ENCODE peak calls at places on chromosomes 16 and 17, in five cellular contexts. One of them, this sample, is unnamed.

GRCh38 chr16:55711959-55712876 is 56.4 kb downstream of the SLC6A2 start:
- DNase-seq in thoracic aorta: no peak
- DNase-seq in A673: peak
- DNase-seq in heart right ventricle: peak
- DNase-seq in psoas muscle: peak
- DNase-seq in this sample: no peak

GRCh38 chr17:59627770-59628171 is 8.1 kb downstream of the CLTC start:
- DNase-seq in thoracic aorta: no peak
- DNase-seq in psoas muscle: no peak
- DNase-seq in A673: no peak
- DNase-seq in heart right ventricle: no peak
- DNase-seq in this sample: no peak

GRCh38 chr16:23689442-23690187 is 10.9 kb downstream of the PLK1 start:
- DNase-seq in A673: no peak
- DNase-seq in heart right ventricle: no peak
- DNase-seq in thoracic aorta: no peak
- DNase-seq in psoas muscle: no peak
- DNase-seq in this sample: no peak

GRCh38 chr16:53809088-53809951 is 105.4 kb downstream of the FTO start:
- DNase-seq in A673: peak
- DNase-seq in psoas muscle: no peak
- DNase-seq in heart right ventricle: no peak
- DNase-seq in thoracic aorta: no peak
- DNase-seq in this sample: no peak

GRCh38 chr17:43940630-43941029 is 1.6 kb downstream of the PPY start:
- DNase-seq in thoracic aorta: no peak
- DNase-seq in psoas muscle: no peak
- DNase-seq in heart right ventricle: no peak
- DNase-seq in A673: peak
- DNase-seq in this sample: no peak

GRCh38 chr16:24070851-24071250 is 185.3 kb upstream of the CACNG3 start:
- DNase-seq in A673: peak
- DNase-seq in thoracic aorta: no peak
- DNase-seq in heart right ventricle: no peak
- DNase-seq in psoas muscle: no peak
- DNase-seq in this sample: no peak

GRCh38 chr17:79919862-79920720 is 80.9 kb upstream of the CBX4 start:
- DNase-seq in heart right ventricle: peak
- DNase-seq in A673: no peak
- DNase-seq in thoracic aorta: no peak
- DNase-seq in psoas muscle: no peak
- DNase-seq in this sample: no peak

GRCh38 chr17:2735896-2736295 is 13.6 kb downstream of the CCDC92B start:
- DNase-seq in psoas muscle: no peak
- DNase-seq in heart right ventricle: no peak
- DNase-seq in A673: no peak
- DNase-seq in thoracic aorta: no peak
- DNase-seq in this sample: no peak

GRCh38 chr16:67158637-67159600 is 790 bp downstream of the TRADD start:
- DNase-seq in heart right ventricle: no peak
- DNase-seq in psoas muscle: peak
- DNase-seq in A673: peak
- DNase-seq in thoracic aorta: no peak
- DNase-seq in this sample: no peak

GRCh38 chr16:72291121-72291520 is 119.2 kb upstream of the PMFBP1 start:
- DNase-seq in psoas muscle: no peak
- DNase-seq in thoracic aorta: no peak
- DNase-seq in A673: no peak
- DNase-seq in heart right ventricle: no peak
- DNase-seq in this sample: peak

GRCh38 chr17:82927661-82928601 is 88.1 kb upstream of the ZNF750 start:
- DNase-seq in thoracic aorta: no peak
- DNase-seq in psoas muscle: peak
- DNase-seq in heart right ventricle: no peak
- DNase-seq in A673: peak
- DNase-seq in this sample: no peak

GRCh38 chr17:37830151-37830993 is 85.5 kb upstream of the HNF1B start:
- DNase-seq in thoracic aorta: no peak
- DNase-seq in heart right ventricle: no peak
- DNase-seq in A673: no peak
- DNase-seq in psoas muscle: no peak
- DNase-seq in this sample: no peak

GRCh38 chr16:82621796-82622195 is 5.0 kb upstream of the CDH13 start:
- DNase-seq in psoas muscle: no peak
- DNase-seq in A673: no peak
- DNase-seq in heart right ventricle: no peak
- DNase-seq in thoracic aorta: no peak
- DNase-seq in this sample: no peak

GRCh38 chr17:34519286-34519685 is 60.1 kb upstream of the TMEM132E start:
- DNase-seq in thoracic aorta: no peak
- DNase-seq in A673: peak
- DNase-seq in psoas muscle: no peak
- DNase-seq in heart right ventricle: no peak
- DNase-seq in this sample: no peak

GRCh38 chr17:40022961-40023541 is 7.8 kb downstream of the CSF3 start:
- DNase-seq in psoas muscle: peak
- DNase-seq in A673: no peak
- DNase-seq in thoracic aorta: no peak
- DNase-seq in heart right ventricle: no peak
- DNase-seq in this sample: no peak

GRCh38 chr17:81527591-81528383 is at the start of gene FSCN2:
- DNase-seq in thoracic aorta: no peak
- DNase-seq in A673: no peak
- DNase-seq in psoas muscle: no peak
- DNase-seq in heart right ventricle: peak
- DNase-seq in this sample: no peak

GRCh38 chr17:38454528-38454927 is 26.3 kb downstream of the ARHGAP23 start:
- DNase-seq in psoas muscle: peak
- DNase-seq in heart right ventricle: peak
- DNase-seq in A673: no peak
- DNase-seq in thoracic aorta: peak
- DNase-seq in this sample: peak

GRCh38 chr16:46569231-46569735 is 51.9 kb downstream of the SHCBP1 start:
- DNase-seq in A673: no peak
- DNase-seq in heart right ventricle: no peak
- DNase-seq in psoas muscle: peak
- DNase-seq in thoracic aorta: no peak
- DNase-seq in this sample: no peak

GRCh38 chr16:87963400-87963799 is 12.2 kb downstream of the BANP start:
- DNase-seq in A673: peak
- DNase-seq in heart right ventricle: no peak
- DNase-seq in psoas muscle: no peak
- DNase-seq in thoracic aorta: no peak
- DNase-seq in this sample: no peak

GRCh38 chr16:11256657-11257130 is 690 bp upstream of the SOCS1 start:
- DNase-seq in A673: peak
- DNase-seq in heart right ventricle: peak
- DNase-seq in psoas muscle: peak
- DNase-seq in thoracic aorta: no peak
- DNase-seq in this sample: no peak

GRCh38 chr16:74437-75318 is 2.2 kb upstream of the RHBDF1 start:
- DNase-seq in heart right ventricle: no peak
- DNase-seq in psoas muscle: no peak
- DNase-seq in A673: no peak
- DNase-seq in thoracic aorta: no peak
- DNase-seq in this sample: no peak

DNA sequence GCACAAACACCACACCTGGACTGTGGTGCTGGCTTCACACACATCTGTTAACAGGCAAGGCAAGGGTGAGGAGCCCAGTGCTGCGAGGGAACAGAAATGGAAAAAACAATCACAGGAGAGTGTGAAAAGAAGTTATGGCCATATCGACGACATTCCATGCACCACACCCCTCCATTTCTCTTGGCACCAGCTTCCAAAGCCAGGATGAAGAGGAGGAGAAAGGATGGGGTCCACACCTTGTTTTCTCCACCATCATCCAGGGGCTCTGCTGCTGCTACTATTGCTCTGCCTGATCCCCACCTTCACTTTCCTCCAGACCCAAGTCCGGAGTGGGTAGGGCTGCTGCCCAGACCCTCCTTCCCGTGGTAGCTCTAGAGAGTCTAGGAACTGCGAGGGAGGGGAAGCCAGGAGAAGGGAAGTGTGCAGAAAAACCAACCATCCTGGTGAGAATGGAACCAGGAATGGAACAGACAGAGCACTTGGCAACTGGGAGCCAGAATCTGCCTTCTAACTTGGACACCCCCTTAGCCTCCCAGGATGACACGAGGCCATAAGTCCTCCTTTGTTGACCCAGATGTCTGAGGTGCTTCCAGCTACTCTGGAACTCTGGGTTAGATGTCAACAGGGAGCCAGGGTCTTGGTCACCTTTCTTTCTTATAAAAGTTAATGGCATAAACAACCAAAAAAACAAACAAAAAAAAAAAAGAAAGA is 1.2 kb upstream of the PROCA1 start:
- DNase-seq in thoracic aorta: no peak
- DNase-seq in psoas muscle: no peak
- DNase-seq in A673: no peak
- DNase-seq in heart right ventricle: no peak
- DNase-seq in this sample: no peak
- H3K4me3 ChIP-seq in thoracic aorta: no peak
- H3K4me3 ChIP-seq in psoas muscle: no peak
- H3K4me3 ChIP-seq in A673: no peak
- H3K4me3 ChIP-seq in heart right ventricle: peak
- H3K4me3 ChIP-seq in this sample: no peak

DNA sequence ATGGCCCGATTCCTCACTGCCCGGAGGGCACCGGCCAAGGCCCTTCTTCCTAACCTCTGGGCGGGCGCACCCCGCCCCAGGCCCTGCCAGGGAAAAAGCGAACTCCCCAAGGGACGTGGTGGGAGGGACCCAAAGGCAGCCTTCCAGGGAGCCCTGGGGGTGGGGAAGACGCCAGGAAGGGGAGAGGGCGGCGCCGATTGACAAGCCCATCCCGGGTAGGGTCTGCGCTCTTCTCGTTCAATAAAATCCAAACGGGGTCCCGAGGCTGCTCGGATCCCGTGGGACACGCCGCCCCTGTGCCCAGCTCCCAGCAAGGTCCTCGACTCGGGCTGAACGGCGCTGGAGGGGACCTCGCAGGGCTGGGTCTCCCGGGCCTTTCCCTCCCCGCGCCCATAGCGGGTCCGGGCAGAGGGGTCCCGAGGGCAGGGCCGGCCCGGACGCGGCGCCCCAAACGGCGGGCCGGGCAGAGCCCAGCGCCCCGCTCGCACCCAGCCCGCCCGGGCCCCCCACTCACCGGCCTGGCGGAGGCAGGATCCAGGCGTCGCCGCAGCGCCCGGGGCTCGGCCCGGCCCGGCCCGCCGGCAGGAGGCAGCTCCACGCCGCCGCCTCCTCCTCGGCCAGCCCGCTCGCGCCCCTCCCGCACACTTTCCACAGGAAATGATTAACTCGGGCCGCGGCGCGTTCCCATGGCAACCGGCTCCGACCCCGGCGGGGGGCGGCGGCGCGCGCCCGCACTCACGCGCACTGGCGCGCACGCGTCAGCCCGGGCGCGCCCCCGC is at the start of gene KIFC3:
- DNase-seq in thoracic aorta: peak
- DNase-seq in heart right ventricle: peak
- DNase-seq in psoas muscle: peak
- DNase-seq in A673: peak
- DNase-seq in this sample: no peak
- TF ChIP-seq CTCF in thoracic aorta: no peak
- TF ChIP-seq CTCF in heart right ventricle: no peak
- TF ChIP-seq CTCF in psoas muscle: peak
- TF ChIP-seq CTCF in A673: no peak
- TF ChIP-seq CTCF in this sample: no peak

DNA sequence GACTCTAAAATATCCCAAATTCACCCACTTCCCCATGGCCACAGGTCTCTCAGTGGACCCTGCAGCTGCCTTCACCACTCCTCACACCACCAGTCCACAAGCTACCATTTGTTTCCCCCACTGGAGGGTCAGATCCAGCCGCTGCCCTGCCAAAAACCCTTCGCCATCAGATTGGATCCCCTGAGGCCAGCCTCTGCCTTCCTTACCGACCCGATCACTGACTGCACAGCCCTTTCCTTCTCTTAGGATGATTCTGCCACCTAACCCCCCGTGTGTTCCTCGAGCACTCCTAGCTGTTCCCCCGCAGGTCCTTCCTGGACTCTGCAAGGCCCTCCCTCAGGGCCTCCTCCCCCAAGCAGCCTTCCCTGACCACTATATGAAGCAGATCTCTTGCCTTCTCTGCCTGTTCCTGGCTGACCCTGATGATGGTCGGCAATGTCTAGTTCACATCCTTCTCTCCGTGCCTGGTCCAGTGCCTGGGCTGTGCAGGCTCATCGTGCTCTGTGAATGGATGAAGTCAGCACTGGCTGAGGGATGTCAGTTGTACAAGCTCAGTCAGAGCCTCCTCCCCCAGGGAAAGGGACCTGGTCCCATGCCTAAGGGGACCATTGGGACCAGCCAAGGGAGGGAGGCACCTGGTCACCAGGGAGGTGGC is 46.0 kb downstream of the CPNE2 start:
- DNase-seq in heart right ventricle: no peak
- DNase-seq in A673: no peak
- DNase-seq in thoracic aorta: no peak
- DNase-seq in psoas muscle: no peak
- DNase-seq in this sample: no peak
- H3K4me3 ChIP-seq in heart right ventricle: no peak
- H3K4me3 ChIP-seq in A673: no peak
- H3K4me3 ChIP-seq in thoracic aorta: no peak
- H3K4me3 ChIP-seq in psoas muscle: no peak
- H3K4me3 ChIP-seq in this sample: no peak

GRCh38 chr16:50309527-50310307 is 43.4 kb downstream of the ADCY7 start:
- DNase-seq in psoas muscle: peak
- DNase-seq in heart right ventricle: no peak
- DNase-seq in thoracic aorta: no peak
- DNase-seq in A673: no peak
- DNase-seq in this sample: no peak
- TF ChIP-seq CTCF in psoas muscle: no peak
- TF ChIP-seq CTCF in heart right ventricle: no peak
- TF ChIP-seq CTCF in thoracic aorta: no peak
- TF ChIP-seq CTCF in A673: no peak
- TF ChIP-seq CTCF in this sample: no peak

GRCh38 chr17:45430738-45431530 is 1.7 kb downstream of the ARHGAP27 start:
- DNase-seq in A673: no peak
- DNase-seq in thoracic aorta: no peak
- DNase-seq in psoas muscle: peak
- DNase-seq in heart right ventricle: no peak
- DNase-seq in this sample: no peak
- H3K4me3 ChIP-seq in A673: peak
- H3K4me3 ChIP-seq in thoracic aorta: peak
- H3K4me3 ChIP-seq in psoas muscle: peak
- H3K4me3 ChIP-seq in heart right ventricle: peak
- H3K4me3 ChIP-seq in this sample: peak

GRCh38 chr16:50381679-50382440 is 13.1 kb upstream of the BRD7 start:
- DNase-seq in heart right ventricle: no peak
- DNase-seq in psoas muscle: no peak
- DNase-seq in thoracic aorta: no peak
- DNase-seq in A673: no peak
- DNase-seq in this sample: no peak
- TF ChIP-seq CTCF in heart right ventricle: no peak
- TF ChIP-seq CTCF in psoas muscle: no peak
- TF ChIP-seq CTCF in thoracic aorta: no peak
- TF ChIP-seq CTCF in A673: no peak
- TF ChIP-seq CTCF in this sample: no peak

GRCh38 chr17:72219824-72220473 is 99.1 kb downstream of the SOX9 start:
- DNase-seq in psoas muscle: no peak
- DNase-seq in heart right ventricle: no peak
- DNase-seq in A673: no peak
- DNase-seq in thoracic aorta: no peak
- DNase-seq in this sample: no peak
- H3K4me3 ChIP-seq in psoas muscle: no peak
- H3K4me3 ChIP-seq in heart right ventricle: peak
- H3K4me3 ChIP-seq in A673: no peak
- H3K4me3 ChIP-seq in thoracic aorta: no peak
- H3K4me3 ChIP-seq in this sample: peak